ENCODE peak calls at places on chromosomes 2 and 18, in four cellular contexts. R is spleen, M is GM12865, L is mammary epithelial cell. E is an unnamed sample.

GRCh38 chr2:32061430-32061829 is 1.9 kb upstream of the SPAST start:
- DNase-seq in R (no peak), M (no peak), L (no peak), E (no peak)

GRCh38 chr2:10534514-10535250 is 86.6 kb upstream of the ODC1 start:
- DNase-seq in R (peak), M (no peak), L (no peak), E (peak)

GRCh38 chr2:64615844-64616536 is 37.7 kb downstream of the SERTAD2 start:
- DNase-seq in R (no peak), M (no peak), L (no peak), E (peak)

GRCh38 chr2:176997074-176997791 is 215.4 kb upstream of the HNRNPA3 start:
- DNase-seq in R (no peak), M (peak), L (peak), E (no peak)

GRCh38 chr2:39141346-39142011 is 20.6 kb upstream of the SOS1 start:
- DNase-seq in R (no peak), M (peak), L (no peak), E (no peak)

GRCh38 chr2:239257511-239257937 is 143.3 kb downstream of the HDAC4 start:
- DNase-seq in R (no peak), M (no peak), L (peak), E (peak)

GRCh38 chr2:61421611-61422010 is 49.3 kb downstream of the USP34 start:
- DNase-seq in R (no peak), M (no peak), L (no peak), E (no peak)

GRCh38 chr2:178962805-178963433 is 87.0 kb downstream of the CCDC141 start:
- DNase-seq in R (no peak), M (no peak), L (no peak), E (no peak)

GRCh38 chr2:5315512-5315911 is 376.7 kb upstream of the SOX11 start:
- DNase-seq in R (no peak), M (no peak), L (no peak), E (no peak)

GRCh38 chr18:50075772-50076171 is 119.2 kb downstream of the MYO5B start:
- DNase-seq in R (no peak), M (no peak), L (no peak), E (no peak)

GRCh38 chr2:201830666-201831065 is 24.3 kb downstream of the CDK15 start:
- DNase-seq in R (no peak), M (no peak), L (no peak), E (no peak)

GRCh38 chr2:180663016-180663471 is 317.4 kb upstream of the UBE2E3 start:
- DNase-seq in R (no peak), M (no peak), L (no peak), E (no peak)

GRCh38 chr2:54960118-54960517 is 90.1 kb downstream of the RTN4 start:
- DNase-seq in R (peak), M (no peak), L (no peak), E (no peak)

GRCh38 chr18:12015697-12016062 is 34.4 kb downstream of the IMPA2 start:
- DNase-seq in R (peak), M (no peak), L (peak), E (peak)

GRCh38 chr2:211875488-211875887 is 663.1 kb downstream of the ERBB4 start:
- DNase-seq in R (no peak), M (no peak), L (no peak), E (no peak)

DNA sequence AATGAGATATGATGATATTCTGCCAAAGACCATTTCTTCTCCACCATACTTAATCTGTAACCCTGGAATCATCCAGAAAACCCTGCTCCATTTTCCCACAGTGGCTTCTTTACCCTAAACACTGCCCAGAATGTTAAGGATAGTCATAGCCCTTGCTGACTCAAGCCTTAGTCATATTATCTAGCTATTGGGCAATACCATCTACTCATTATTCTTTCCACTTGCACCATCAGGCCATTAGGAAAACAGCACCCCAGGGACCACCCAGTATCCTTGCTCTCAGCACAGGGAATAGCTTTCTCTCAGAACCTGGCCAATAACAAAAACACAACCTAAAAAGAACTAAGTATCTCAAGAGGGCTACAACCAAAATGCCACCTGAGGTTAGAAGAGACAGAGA is 445.7 kb upstream of the SLC14A2 start:
- DNase-seq in R (no peak), M (no peak), L (peak), E (peak)
- TF ChIP-seq CTCF in R (no peak), M (no peak), L (peak), E (no peak)

DNA sequence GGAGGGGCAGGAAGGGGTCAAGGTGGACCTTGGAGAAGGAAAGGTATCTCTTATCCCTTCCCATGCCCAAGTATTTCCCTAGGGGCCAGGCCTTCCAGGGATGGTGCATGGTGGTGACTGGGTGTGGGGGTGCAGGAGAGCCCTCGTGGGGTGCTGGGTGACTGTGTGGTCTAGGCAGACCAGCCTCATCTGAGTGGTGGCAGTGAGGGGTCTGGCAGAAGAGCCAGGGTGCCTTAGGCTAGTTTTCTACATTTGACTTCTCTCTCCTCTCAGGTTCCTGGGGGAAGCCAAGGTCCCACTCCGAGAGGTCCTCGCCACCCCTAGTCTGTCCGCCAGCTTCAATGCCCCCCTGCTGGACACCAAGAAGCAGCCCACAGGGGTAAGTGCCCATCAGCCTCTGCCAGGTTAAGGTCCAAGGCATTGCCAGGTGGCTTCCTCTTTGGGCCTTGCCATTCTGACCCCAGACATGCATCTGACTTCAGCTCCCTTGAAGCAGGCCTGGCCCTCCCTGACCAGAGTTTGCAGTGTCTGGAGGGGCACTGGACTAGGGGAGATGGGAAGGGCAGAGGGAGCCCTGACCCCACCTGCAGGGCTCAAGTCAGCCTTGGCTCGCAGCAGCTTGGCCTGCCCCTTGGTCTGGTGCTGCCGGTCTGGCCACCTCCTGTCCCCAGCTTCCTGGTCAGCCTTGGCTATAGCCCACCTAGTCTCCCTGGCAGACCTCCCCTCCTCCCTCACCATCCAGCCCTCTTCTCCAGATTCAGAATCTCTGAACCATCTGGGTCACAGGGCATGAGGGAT is 49.8 kb downstream of the DYSF start:
- DNase-seq in R (peak), M (no peak), L (no peak), E (peak)
- TF ChIP-seq CTCF in R (no peak), M (no peak), L (no peak), E (no peak)

GRCh38 chr2:43241558-43241957 is 15.2 kb upstream of the ZFP36L2 start:
- DNase-seq in R (no peak), M (no peak), L (no peak), E (no peak)

GRCh38 chr2:43238176-43238575 is 11.8 kb upstream of the ZFP36L2 start:
- DNase-seq in R (no peak), M (no peak), L (no peak), E (no peak)

GRCh38 chr2:43240762-43241150 is 14.3 kb upstream of the ZFP36L2 start:
- DNase-seq in R (no peak), M (no peak), L (no peak), E (no peak)

GRCh38 chr2:43238813-43239212 is 12.4 kb upstream of the ZFP36L2 start:
- DNase-seq in R (no peak), M (no peak), L (no peak), E (no peak)

GRCh38 chr2:43239981-43240761 is 13.8 kb upstream of the ZFP36L2 start:
- DNase-seq in R (no peak), M (peak), L (no peak), E (no peak)
- TF ChIP-seq CTCF in R (no peak), M (no peak), L (no peak), E (no peak)

DNA sequence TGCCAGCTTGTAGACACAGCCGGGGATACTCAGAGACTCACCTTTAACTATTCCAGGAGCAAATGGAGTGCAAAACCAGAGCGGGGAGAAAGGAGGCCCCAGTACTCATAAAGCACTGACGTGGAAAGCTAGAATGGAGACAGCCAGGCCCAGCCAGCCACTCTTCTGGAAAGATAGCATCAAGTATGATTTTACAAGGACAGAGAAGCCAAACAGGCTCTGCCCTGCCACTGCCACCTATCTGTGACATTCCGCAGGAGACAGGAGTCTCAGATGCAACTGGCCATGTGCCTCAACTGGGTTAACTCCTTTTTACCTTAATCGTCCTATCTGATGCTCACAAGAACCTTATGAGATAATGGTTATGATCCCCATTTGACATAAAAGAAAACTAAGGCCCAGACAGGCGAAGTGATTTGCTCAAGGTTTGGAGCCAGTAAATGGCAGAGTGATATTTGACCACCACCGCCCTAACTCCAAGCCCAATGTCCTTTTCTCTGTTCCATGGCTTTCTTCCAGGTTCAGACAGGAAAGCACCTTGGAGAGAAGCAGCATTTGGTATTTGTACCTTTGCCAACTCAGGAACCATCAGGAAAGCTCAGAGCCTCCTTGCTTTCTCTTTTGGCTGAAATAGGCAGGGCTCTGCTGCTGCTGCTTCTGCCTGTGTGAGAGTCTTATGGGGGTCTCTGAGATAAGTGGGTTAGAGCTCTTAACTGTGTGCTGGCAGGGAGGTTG is 15.6 kb downstream of the KIF3C start:
- DNase-seq in R (no peak), M (no peak), L (no peak), E (no peak)
- TF ChIP-seq CTCF in R (no peak), M (no peak), L (no peak), E (no peak)